ENCODE peak calls at places on chromosomes 12 and 14, in five cellular contexts. K is HFF-Myc; G is activated CD8-positive, alpha-beta T cell treated with anti-CD3 and anti-CD28 coated beads, Interleukin-2, amount 10 ng/mL, durations not matched to agents 7 days and 5 days; L is GM03348; Y is activated CD8-positive, alpha-beta memory T cell treated with anti-CD3 and anti-CD28 coated beads, Interleukin-2, amount 10 ng/mL, durations not matched to agents 7 days and 5 days. I is an unnamed sample.
A peak's percentile ranks its signal among the peaks of the same experiment; 100 is the strongest.

GRCh38 chr12:65566776-65567175 is 257.5 kb upstream of the HMGA2 start:
- DNase-seq in K (no peak), G (no peak), L (peak; percentile 8), Y (no peak), I (no peak)

GRCh38 chr12:129558036-129558435 is 345.8 kb downstream of the TMEM132D start:
- DNase-seq in K (no peak), G (no peak), L (no peak), Y (no peak), I (no peak)

GRCh38 chr14:65226824-65227604 is 124.7 kb upstream of the MAX start:
- DNase-seq in K (no peak), G (no peak), L (peak; percentile 59), Y (no peak), I (no peak)

GRCh38 chr14:105138021-105138541 is 30.5 kb downstream of the JAG2 start:
- DNase-seq in K (no peak), G (no peak), L (no peak), Y (no peak), I (no peak)

GRCh38 chr14:78131616-78132015 is 38.6 kb upstream of the NRXN3 start:
- DNase-seq in K (no peak), G (no peak), L (no peak), Y (no peak), I (no peak)

GRCh38 chr12:25213338-25213737 is 18.3 kb downstream of the ETFRF1 start:
- DNase-seq in K (no peak), G (no peak), L (no peak), Y (no peak), I (no peak)

GRCh38 chr14:38121280-38121679 is 86.4 kb upstream of the SSTR1 start:
- DNase-seq in K (no peak), G (no peak), L (no peak), Y (no peak), I (no peak)

GRCh38 chr12:109737111-109737510 is 23.5 kb downstream of the FAM222A start:
- DNase-seq in K (no peak), G (no peak), L (no peak), Y (no peak), I (no peak)

GRCh38 chr12:47652491-47653234 is 53.2 kb downstream of the RPAP3 start:
- DNase-seq in K (no peak), G (no peak), L (no peak), Y (no peak), I (no peak)

GRCh38 chr14:32473476-32473875 is 144.4 kb downstream of the AKAP6 start:
- DNase-seq in K (peak; percentile 54), G (no peak), L (peak; percentile 60), Y (no peak), I (no peak)

GRCh38 chr14:41749425-41749824 is 142.7 kb downstream of the LRFN5 start:
- DNase-seq in K (no peak), G (peak; percentile 22), L (no peak), Y (no peak), I (peak; percentile 18)

GRCh38 chr12:3752741-3753486 is at the start of gene CRACR2A:
- DNase-seq in K (no peak), G (peak; percentile 92), L (peak; percentile 92), Y (peak; percentile 94), I (peak; percentile 81)

GRCh38 chr12:46483572-46484395 is 111.2 kb upstream of the SLC38A2 start:
- DNase-seq in K (no peak), G (no peak), L (peak; percentile 25), Y (no peak), I (no peak)

GRCh38 chr14:40870252-40870651 is 736.4 kb upstream of the LRFN5 start:
- DNase-seq in K (no peak), G (no peak), L (no peak), Y (no peak), I (no peak)

GRCh38 chr12:3420693-3421092 is 70.3 kb upstream of the PRMT8 start:
- DNase-seq in K (no peak), G (no peak), L (no peak), Y (no peak), I (no peak)

GRCh38 chr12:131034631-131035267 is 81.0 kb downstream of the ADGRD1 start:
- DNase-seq in K (no peak), G (no peak), L (no peak), Y (no peak), I (no peak)

GRCh38 chr12:119649202-119649808 is 18.6 kb upstream of the PRKAB1 start:
- DNase-seq in K (no peak), G (no peak), L (peak; percentile 56), Y (no peak), I (no peak)

GRCh38 chr12:11981174-11981733 is 89.5 kb upstream of the BCL2L14 start:
- DNase-seq in K (no peak), G (peak; percentile 80), L (peak; percentile 39), Y (peak; percentile 81), I (peak; percentile 86)

GRCh38 chr12:128680555-128680954 is 143.2 kb downstream of the SLC15A4 start:
- DNase-seq in K (no peak), G (no peak), L (no peak), Y (no peak), I (no peak)

GRCh38 chr14:92726933-92727262 is 21.5 kb downstream of the LGMN start:
- DNase-seq in K (no peak), G (no peak), L (no peak), Y (no peak), I (no peak)

GRCh38 chr12:104347374-104348075 is 44.0 kb downstream of the EID3 start:
- DNase-seq in K (no peak), G (no peak), L (no peak), Y (no peak), I (no peak)

I was measured in Jurkat, Clone E6-1.